ENCODE peak calls at places on chromosomes 6 and 20, in five cellular contexts. L, C, P, K and F are unnamed samples.

GRCh38 chr20:47295921-47296426 is 60.5 kb downstream of the ZMYND8 start:
- DNase-seq in L (no peak), K (no peak), C (no peak), P (no peak), F (no peak)

GRCh38 chr20:50238081-50238800 is 47.6 kb downstream of the CEBPB start:
- DNase-seq in K (no peak), P (no peak), L (no peak), C (no peak), F (no peak)

GRCh38 chr6:144181639-144182038 is 31.3 kb downstream of the STX11 start:
- DNase-seq in P (no peak), L (no peak), K (no peak), C (no peak), F (no peak)

GRCh38 chr6:32252326-32253009 is 28.6 kb upstream of the NOTCH4 start:
- DNase-seq in P (no peak), C (no peak), K (no peak), L (no peak), F (no peak)

GRCh38 chr6:33624856-33625255 is 3.7 kb downstream of the ITPR3 start:
- DNase-seq in P (no peak), L (no peak), K (no peak), C (no peak), F (no peak)

GRCh38 chr6:86765211-86765610 is 172.1 kb upstream of the HTR1E start:
- DNase-seq in K (no peak), P (no peak), L (no peak), C (no peak), F (no peak)

GRCh38 chr6:107571354-107571753 is 81.4 kb downstream of the SOBP start:
- DNase-seq in K (no peak), C (no peak), L (no peak), P (no peak), F (no peak)

GRCh38 chr6:146891615-146892265 is 293.0 kb downstream of the ADGB start:
- DNase-seq in P (no peak), K (no peak), L (no peak), C (no peak), F (no peak)

GRCh38 chr6:82118150-82118562 is 129.4 kb downstream of the IBTK start:
- DNase-seq in L (no peak), C (no peak), K (no peak), P (no peak), F (no peak)

GRCh38 chr6:169850154-169850553 is 98.7 kb downstream of the ERMARD start:
- DNase-seq in C (no peak), K (no peak), L (no peak), P (no peak), F (no peak)

GRCh38 chr20:58695084-58695722 is 2.6 kb downstream of the NPEPL1 start:
- DNase-seq in P (no peak), K (no peak), L (no peak), C (no peak), F (no peak)

GRCh38 chr6:26550250-26550993 is 12.3 kb downstream of the HMGN4 start:
- DNase-seq in P (peak), C (no peak), L (no peak), K (peak), F (peak)

GRCh38 chr20:50395258-50395729 is 114.9 kb upstream of the PTPN1 start:
- DNase-seq in C (no peak), K (no peak), L (no peak), P (peak), F (peak)

GRCh38 chr6:47724300-47724699 is 25.9 kb downstream of the ADGRF4 start:
- DNase-seq in L (no peak), K (no peak), P (no peak), C (no peak), F (no peak)